ENCODE peak calls at places on chromosome 9, in seven cellular contexts. I is K562, R is HepG2, A is H1, E is HCT116, F is GM12878, L is SK-N-SH. M is an unnamed sample.

GRCh38 chr9:121736147-121736721 is 84.8 kb downstream of the DAB2IP start:
- DNase-seq in I (no peak), R (no peak), A (no peak), E (no peak), F (no peak), L (no peak), M (peak; percentile 90)

GRCh38 chr9:84755375-84755774 is 85.8 kb downstream of the NTRK2 start:
- DNase-seq in I (no peak), R (no peak), A (no peak), E (no peak), F (no peak), L (no peak), M (no peak)

GRCh38 chr9:120729796-120730195 is 15.5 kb upstream of the MEGF9 start:
- DNase-seq in I (peak; percentile 54), R (peak; percentile 72), A (no peak), E (no peak), F (no peak), L (no peak), M (no peak)

GRCh38 chr9:23820731-23821399 is 5.2 kb downstream of the ELAVL2 start:
- DNase-seq in I (no peak), R (no peak), A (no peak), E (no peak), F (no peak), L (peak; percentile 63), M (no peak)

GRCh38 chr9:113993838-113994540 is 84.1 kb downstream of the AMBP start:
- DNase-seq in I (no peak), R (no peak), A (no peak), E (no peak), F (no peak), L (peak; percentile 59), M (peak; percentile 32)

GRCh38 chr9:113391917-113392316 is 9.2 kb downstream of the ALAD start:
- DNase-seq in I (no peak), R (no peak), A (no peak), E (no peak), F (no peak), L (no peak), M (no peak)

GRCh38 chr9:3912817-3913216 is 387.0 kb upstream of the RFX3 start:
- DNase-seq in I (no peak), R (no peak), A (no peak), E (no peak), F (no peak), L (no peak), M (no peak)

GRCh38 chr9:19036611-19037010 is 3.6 kb upstream of the SAXO1 start:
- DNase-seq in I (no peak), R (no peak), A (no peak), E (no peak), F (no peak), L (no peak), M (no peak)

GRCh38 chr9:120841930-120842684 is 615 bp downstream of the PSMD5 start:
- DNase-seq in I (peak; percentile 68), R (no peak), A (no peak), E (no peak), F (no peak), L (no peak), M (peak; percentile 37)

GRCh38 chr9:14111670-14112069 is 202.3 kb downstream of the NFIB start:
- DNase-seq in I (no peak), R (no peak), A (no peak), E (no peak), F (no peak), L (no peak), M (no peak)

GRCh38 chr9:111399772-111400563 is 69.9 kb upstream of the OR2K2 start:
- DNase-seq in I (peak; percentile 35), R (peak; percentile 54), A (peak; percentile 21), E (peak; percentile 33), F (no peak), L (peak; percentile 7), M (peak; percentile 9)

GRCh38 chr9:3491450-3491849 is 34.4 kb downstream of the RFX3 start:
- DNase-seq in I (no peak), R (no peak), A (no peak), E (no peak), F (no peak), L (no peak), M (no peak)

GRCh38 chr9:92160786-92161185 is 45.6 kb upstream of the SPTLC1 start:
- DNase-seq in I (no peak), R (no peak), A (no peak), E (no peak), F (no peak), L (no peak), M (no peak)

GRCh38 chr9:100011062-100011681 is 87.6 kb downstream of the ERP44 start:
- DNase-seq in I (peak; percentile 74), R (peak; percentile 59), A (no peak), E (peak; percentile 59), F (peak; percentile 38), L (peak; percentile 46), M (no peak)

GRCh38 chr9:76629205-76629990 is 134.8 kb upstream of the PCA3 start:
- DNase-seq in I (no peak), R (no peak), A (no peak), E (no peak), F (no peak), L (no peak), M (no peak)

GRCh38 chr9:111163738-111164399 is 125.6 kb upstream of the LPAR1 start:
- DNase-seq in I (no peak), R (no peak), A (no peak), E (no peak), F (no peak), L (no peak), M (no peak)

GRCh38 chr9:95057121-95057520 is 260.4 kb downstream of the FANCC start:
- DNase-seq in I (no peak), R (no peak), A (no peak), E (no peak), F (no peak), L (peak; percentile 49), M (no peak)

GRCh38 chr9:5832093-5832542 is 799 bp downstream of the ERMP1 start:
- DNase-seq in I (peak; percentile 59), R (peak; percentile 21), A (no peak), E (no peak), F (no peak), L (no peak), M (no peak)

GRCh38 chr9:136327313-136327971 is at the start of gene GPSM1:
- DNase-seq in I (peak; percentile 75), R (no peak), A (no peak), E (no peak), F (no peak), L (peak; percentile 94), M (peak; percentile 64)

GRCh38 chr9:87201316-87201715 is 254.0 kb upstream of the GAS1 start:
- DNase-seq in I (no peak), R (no peak), A (no peak), E (no peak), F (no peak), L (no peak), M (no peak)

GRCh38 chr9:137044502-137045177 is 1.3 kb downstream of the NPDC1 start:
- DNase-seq in I (no peak), R (no peak), A (no peak), E (no peak), F (no peak), L (peak; percentile 83), M (peak; percentile 77)

GRCh38 chr9:120935383-120935857 is 8.8 kb upstream of the TRAF1 start:
- DNase-seq in I (peak; percentile 91), R (no peak), A (no peak), E (no peak), F (no peak), L (peak; percentile 89), M (peak; percentile 61)

DNA sequence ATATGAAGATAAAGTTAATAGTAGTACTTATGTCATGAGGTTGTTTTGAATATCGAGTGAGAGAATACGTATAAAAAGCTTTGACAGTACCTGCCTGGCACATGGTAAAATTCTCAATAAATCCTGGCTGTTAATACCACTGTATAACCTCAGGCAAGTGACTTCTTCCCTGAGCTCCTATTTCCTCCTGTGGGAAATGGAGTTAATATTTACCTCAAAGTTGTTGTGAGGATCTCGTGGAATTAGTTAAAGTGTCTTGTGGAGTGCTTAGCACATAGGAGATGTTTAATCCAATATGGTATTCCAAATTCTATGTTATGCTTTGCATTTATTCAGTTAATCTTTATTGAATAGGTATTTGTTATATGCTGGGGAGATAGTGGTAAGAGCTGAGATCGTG is 18.5 kb downstream of the FOCAD start:
- DNase-seq in I (no peak), R (no peak), A (no peak), E (no peak), F (no peak), L (no peak), M (no peak)
- TF ChIP-seq JUND in I (no peak), R (no peak), A (no peak), E (no peak), F (no peak), L (no peak), M (no peak)

GRCh38 chr9:107933042-107933441 is 443.5 kb upstream of the KLF4 start:
- DNase-seq in I (no peak), R (no peak), A (no peak), E (no peak), F (no peak), L (no peak), M (no peak)
- TF ChIP-seq JUND in I (no peak), R (no peak), A (no peak), E (no peak), F (no peak), L (no peak), M (no peak)

GRCh38 chr9:89710689-89711088 is 105.9 kb downstream of the GADD45G start:
- DNase-seq in I (no peak), R (no peak), A (no peak), E (no peak), F (no peak), L (no peak), M (no peak)
- TF ChIP-seq JUND in I (no peak), R (no peak), A (no peak), E (no peak), F (no peak), L (no peak), M (no peak)

DNA sequence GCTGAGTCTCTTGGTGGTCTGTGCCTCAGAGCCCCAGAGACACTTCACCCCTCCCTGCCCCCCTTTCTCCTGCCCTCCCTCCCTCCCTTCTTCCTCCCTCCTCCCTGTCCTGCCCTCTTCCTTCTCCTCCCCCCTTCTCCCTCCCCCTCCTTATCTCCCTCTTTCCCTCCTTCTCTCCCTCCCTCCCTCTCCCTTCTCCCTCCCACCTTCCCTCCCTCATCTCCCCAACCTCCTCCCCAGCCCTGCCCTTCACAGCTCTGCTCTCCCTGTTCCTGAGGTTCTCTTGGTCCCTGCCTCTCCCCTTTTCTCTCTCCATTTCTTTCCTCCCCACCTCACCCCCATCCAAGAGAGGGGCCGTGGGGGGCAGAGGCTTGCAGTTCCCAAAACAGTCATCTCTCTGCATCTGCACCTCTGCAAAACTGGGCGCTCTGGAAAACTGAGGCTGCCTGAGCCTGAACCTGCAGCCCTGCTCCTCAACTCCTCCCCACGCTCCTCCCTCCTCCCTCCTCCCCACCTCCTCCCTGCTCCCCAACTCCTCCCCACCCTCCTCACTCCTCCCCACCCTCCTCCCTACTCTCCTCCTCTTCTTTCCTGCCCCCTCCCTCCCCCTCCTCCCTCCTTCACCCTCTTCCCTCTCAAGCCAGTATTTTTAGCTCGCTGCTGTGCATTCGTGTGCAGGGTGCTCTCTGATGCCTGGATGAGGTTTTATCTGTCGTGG is 219.1 kb downstream of the C9orf50 start:
- DNase-seq in I (peak; percentile 81), R (no peak), A (no peak), E (no peak), F (no peak), L (no peak), M (peak; percentile 55)
- TF ChIP-seq JUND in I (no peak), R (no peak), A (no peak), E (no peak), F (no peak), L (no peak), M (no peak)